ENCODE peak calls at places on chromosome 1, in nine cellular contexts. One of them, this sample, is unnamed.

GRCh38 chr1:101364370-101365120 is 127.7 kb downstream of the S1PR1 start:
- DNase-seq in stimulated activated CD4-positive, alpha-beta T cell treated with anti-CD3 and anti-CD28 coated beads, Interleukin-4, amount 100 ng/mL, for 1 hour: no peak
- DNase-seq in germinal center: no peak
- DNase-seq in NCI-H2081: no peak
- DNase-seq in iPS DF 6.9: no peak
- DNase-seq in transverse colon: no peak
- DNase-seq in retina: no peak
- DNase-seq in DMS 273 treated with DMSO at 0.1 percent for 48 hours: no peak
- DNase-seq in left ventricle myocardium inferior: no peak
- DNase-seq in this sample: no peak

GRCh38 chr1:165375623-165376022 is 19.1 kb upstream of the LMX1A start:
- DNase-seq in NCI-H2081: no peak
- DNase-seq in transverse colon: no peak
- DNase-seq in germinal center: no peak
- DNase-seq in DMS 273 treated with DMSO at 0.1 percent for 48 hours: no peak
- DNase-seq in left ventricle myocardium inferior: no peak
- DNase-seq in retina: no peak
- DNase-seq in iPS DF 6.9: no peak
- DNase-seq in stimulated activated CD4-positive, alpha-beta T cell treated with anti-CD3 and anti-CD28 coated beads, Interleukin-4, amount 100 ng/mL, for 1 hour: no peak
- DNase-seq in this sample: no peak

GRCh38 chr1:59553381-59553780 is 256.5 kb downstream of the FGGY start:
- DNase-seq in germinal center: no peak
- DNase-seq in DMS 273 treated with DMSO at 0.1 percent for 48 hours: no peak
- DNase-seq in NCI-H2081: no peak
- DNase-seq in stimulated activated CD4-positive, alpha-beta T cell treated with anti-CD3 and anti-CD28 coated beads, Interleukin-4, amount 100 ng/mL, for 1 hour: no peak
- DNase-seq in left ventricle myocardium inferior: no peak
- DNase-seq in transverse colon: no peak
- DNase-seq in iPS DF 6.9: no peak
- DNase-seq in retina: no peak
- DNase-seq in this sample: no peak

GRCh38 chr1:44808938-44809917 is 905 bp downstream of the BTBD19 start:
- DNase-seq in retina: no peak
- DNase-seq in germinal center: peak
- DNase-seq in stimulated activated CD4-positive, alpha-beta T cell treated with anti-CD3 and anti-CD28 coated beads, Interleukin-4, amount 100 ng/mL, for 1 hour: peak
- DNase-seq in iPS DF 6.9: no peak
- DNase-seq in DMS 273 treated with DMSO at 0.1 percent for 48 hours: no peak
- DNase-seq in NCI-H2081: no peak
- DNase-seq in left ventricle myocardium inferior: peak
- DNase-seq in transverse colon: peak
- DNase-seq in this sample: peak

GRCh38 chr1:213138892-213139291 is 87.9 kb downstream of the RPS6KC1 start:
- DNase-seq in retina: no peak
- DNase-seq in transverse colon: no peak
- DNase-seq in left ventricle myocardium inferior: no peak
- DNase-seq in NCI-H2081: no peak
- DNase-seq in DMS 273 treated with DMSO at 0.1 percent for 48 hours: no peak
- DNase-seq in stimulated activated CD4-positive, alpha-beta T cell treated with anti-CD3 and anti-CD28 coated beads, Interleukin-4, amount 100 ng/mL, for 1 hour: no peak
- DNase-seq in iPS DF 6.9: no peak
- DNase-seq in germinal center: no peak
- DNase-seq in this sample: no peak

GRCh38 chr1:82392513-82392912 is 591.8 kb downstream of the ADGRL2 start:
- DNase-seq in DMS 273 treated with DMSO at 0.1 percent for 48 hours: no peak
- DNase-seq in transverse colon: no peak
- DNase-seq in retina: no peak
- DNase-seq in NCI-H2081: no peak
- DNase-seq in iPS DF 6.9: no peak
- DNase-seq in left ventricle myocardium inferior: no peak
- DNase-seq in stimulated activated CD4-positive, alpha-beta T cell treated with anti-CD3 and anti-CD28 coated beads, Interleukin-4, amount 100 ng/mL, for 1 hour: no peak
- DNase-seq in germinal center: no peak
- DNase-seq in this sample: no peak

GRCh38 chr1:207750901-207751300 is 953 bp upstream of the CD46 start:
- DNase-seq in NCI-H2081: no peak
- DNase-seq in left ventricle myocardium inferior: no peak
- DNase-seq in DMS 273 treated with DMSO at 0.1 percent for 48 hours: no peak
- DNase-seq in retina: no peak
- DNase-seq in iPS DF 6.9: no peak
- DNase-seq in stimulated activated CD4-positive, alpha-beta T cell treated with anti-CD3 and anti-CD28 coated beads, Interleukin-4, amount 100 ng/mL, for 1 hour: no peak
- DNase-seq in transverse colon: no peak
- DNase-seq in germinal center: no peak
- DNase-seq in this sample: no peak

GRCh38 chr1:55773189-55773940 is 558.2 kb upstream of the USP24 start:
- DNase-seq in iPS DF 6.9: no peak
- DNase-seq in retina: no peak
- DNase-seq in NCI-H2081: no peak
- DNase-seq in stimulated activated CD4-positive, alpha-beta T cell treated with anti-CD3 and anti-CD28 coated beads, Interleukin-4, amount 100 ng/mL, for 1 hour: no peak
- DNase-seq in transverse colon: no peak
- DNase-seq in germinal center: no peak
- DNase-seq in left ventricle myocardium inferior: no peak
- DNase-seq in DMS 273 treated with DMSO at 0.1 percent for 48 hours: no peak
- DNase-seq in this sample: no peak

GRCh38 chr1:239616686-239617085 is 230.3 kb downstream of the CHRM3 start:
- DNase-seq in stimulated activated CD4-positive, alpha-beta T cell treated with anti-CD3 and anti-CD28 coated beads, Interleukin-4, amount 100 ng/mL, for 1 hour: no peak
- DNase-seq in DMS 273 treated with DMSO at 0.1 percent for 48 hours: no peak
- DNase-seq in NCI-H2081: no peak
- DNase-seq in retina: no peak
- DNase-seq in left ventricle myocardium inferior: no peak
- DNase-seq in transverse colon: no peak
- DNase-seq in germinal center: no peak
- DNase-seq in iPS DF 6.9: no peak
- DNase-seq in this sample: no peak

GRCh38 chr1:195580988-195581387 is 1027.3 kb downstream of the KCNT2 start:
- DNase-seq in retina: no peak
- DNase-seq in transverse colon: no peak
- DNase-seq in germinal center: no peak
- DNase-seq in iPS DF 6.9: no peak
- DNase-seq in NCI-H2081: no peak
- DNase-seq in left ventricle myocardium inferior: no peak
- DNase-seq in DMS 273 treated with DMSO at 0.1 percent for 48 hours: no peak
- DNase-seq in stimulated activated CD4-positive, alpha-beta T cell treated with anti-CD3 and anti-CD28 coated beads, Interleukin-4, amount 100 ng/mL, for 1 hour: no peak
- DNase-seq in this sample: no peak

GRCh38 chr1:33512612-33513011 is 40.2 kb downstream of the ZSCAN20 start:
- DNase-seq in germinal center: no peak
- DNase-seq in NCI-H2081: no peak
- DNase-seq in iPS DF 6.9: no peak
- DNase-seq in transverse colon: no peak
- DNase-seq in stimulated activated CD4-positive, alpha-beta T cell treated with anti-CD3 and anti-CD28 coated beads, Interleukin-4, amount 100 ng/mL, for 1 hour: no peak
- DNase-seq in left ventricle myocardium inferior: no peak
- DNase-seq in DMS 273 treated with DMSO at 0.1 percent for 48 hours: no peak
- DNase-seq in retina: no peak
- DNase-seq in this sample: no peak

This sample was measured in colonic mucosa.